ENCODE peak calls at places on chromosome 5, in four cellular contexts. One of them, this sample, is unnamed.
A peak's percentile ranks its signal among the peaks of the same experiment; 100 is the strongest.

GRCh38 chr5:151892393-151892792 is 32.3 kb downstream of the GLRA1 start:
- DNase-seq in upper lobe of right lung: no peak
- DNase-seq in A549: no peak
- DNase-seq in CD8-positive, alpha-beta T cell: no peak
- DNase-seq in this sample: no peak

GRCh38 chr5:76813982-76814562 is 4.8 kb upstream of the F2RL1 start:
- DNase-seq in upper lobe of right lung: no peak
- DNase-seq in CD8-positive, alpha-beta T cell: no peak
- DNase-seq in A549: peak; percentile 92
- DNase-seq in this sample: no peak

GRCh38 chr5:82349651-82350050 is 71.5 kb upstream of the RPS23 start:
- DNase-seq in CD8-positive, alpha-beta T cell: no peak
- DNase-seq in upper lobe of right lung: no peak
- DNase-seq in A549: peak; percentile 16
- DNase-seq in this sample: peak; percentile 73

GRCh38 chr5:163489055-163489744 is 16.2 kb upstream of the MAT2B start:
- DNase-seq in A549: peak; percentile 48
- DNase-seq in CD8-positive, alpha-beta T cell: no peak
- DNase-seq in upper lobe of right lung: no peak
- DNase-seq in this sample: peak; percentile 35

GRCh38 chr5:134048864-134049263 is 44.1 kb upstream of the VDAC1 start:
- DNase-seq in upper lobe of right lung: no peak
- DNase-seq in A549: no peak
- DNase-seq in CD8-positive, alpha-beta T cell: no peak
- DNase-seq in this sample: no peak

GRCh38 chr5:35026941-35027340 is 20.8 kb downstream of the AGXT2 start:
- DNase-seq in A549: no peak
- DNase-seq in CD8-positive, alpha-beta T cell: no peak
- DNase-seq in upper lobe of right lung: no peak
- DNase-seq in this sample: no peak

GRCh38 chr5:96016216-96016615 is 54.6 kb upstream of the ELL2 start:
- DNase-seq in CD8-positive, alpha-beta T cell: no peak
- DNase-seq in upper lobe of right lung: no peak
- DNase-seq in A549: no peak
- DNase-seq in this sample: no peak

GRCh38 chr5:140632366-140633080 is 452 bp downstream of the CD14 start:
- DNase-seq in CD8-positive, alpha-beta T cell: peak; percentile 33
- DNase-seq in upper lobe of right lung: peak; percentile 92
- DNase-seq in A549: no peak
- DNase-seq in this sample: peak; percentile 20

GRCh38 chr5:76406014-76406413 is 2.9 kb downstream of the IQGAP2 start:
- DNase-seq in CD8-positive, alpha-beta T cell: no peak
- DNase-seq in A549: no peak
- DNase-seq in upper lobe of right lung: no peak
- DNase-seq in this sample: no peak

GRCh38 chr5:109961755-109962154 is 272.0 kb downstream of the MAN2A1 start:
- DNase-seq in upper lobe of right lung: no peak
- DNase-seq in A549: no peak
- DNase-seq in CD8-positive, alpha-beta T cell: no peak
- DNase-seq in this sample: no peak

GRCh38 chr5:176444742-176445141 is 3.4 kb upstream of the FAF2 start:
- DNase-seq in upper lobe of right lung: no peak
- DNase-seq in CD8-positive, alpha-beta T cell: no peak
- DNase-seq in A549: no peak
- DNase-seq in this sample: no peak

GRCh38 chr5:176438959-176439757 is 9.0 kb upstream of the FAF2 start:
- DNase-seq in upper lobe of right lung: no peak
- DNase-seq in A549: peak; percentile 74
- DNase-seq in CD8-positive, alpha-beta T cell: no peak
- DNase-seq in this sample: no peak

GRCh38 chr5:176446884-176447537 is 1.2 kb upstream of the FAF2 start:
- DNase-seq in CD8-positive, alpha-beta T cell: no peak
- DNase-seq in upper lobe of right lung: no peak
- DNase-seq in A549: no peak
- DNase-seq in this sample: peak; percentile 14

GRCh38 chr5:176440932-176441706 is 7.1 kb upstream of the FAF2 start:
- DNase-seq in CD8-positive, alpha-beta T cell: no peak
- DNase-seq in upper lobe of right lung: no peak
- DNase-seq in A549: no peak
- DNase-seq in this sample: no peak

GRCh38 chr5:176441921-176442323 is 6.3 kb upstream of the FAF2 start:
- DNase-seq in CD8-positive, alpha-beta T cell: no peak
- DNase-seq in upper lobe of right lung: no peak
- DNase-seq in A549: no peak
- DNase-seq in this sample: no peak
- H3K4me1 ChIP-seq in CD8-positive, alpha-beta T cell: peaks cover 4% of the 10 kb centered on the region
- H3K4me1 ChIP-seq in upper lobe of right lung: peaks cover 4% of the 10 kb centered on the region
- H3K4me1 ChIP-seq in A549: peaks cover 17% of the 10 kb centered on the region
- H3K4me1 ChIP-seq in this sample: peaks cover under 1% of the 10 kb centered on the region

GRCh38 chr5:155076379-155076778 is 62.8 kb downstream of the KIF4B start:
- DNase-seq in A549: no peak
- DNase-seq in upper lobe of right lung: no peak
- DNase-seq in CD8-positive, alpha-beta T cell: no peak
- DNase-seq in this sample: no peak
- TF ChIP-seq CTCF in A549: no peak
- TF ChIP-seq CTCF in upper lobe of right lung: no peak
- TF ChIP-seq CTCF in CD8-positive, alpha-beta T cell: no peak
- TF ChIP-seq CTCF in this sample: no peak

GRCh38 chr5:178590924-178591423 is 781 bp upstream of the COL23A1 start:
- DNase-seq in A549: no peak
- DNase-seq in CD8-positive, alpha-beta T cell: no peak
- DNase-seq in upper lobe of right lung: no peak
- DNase-seq in this sample: no peak
- H3K4me3 ChIP-seq in A549: peak overlapping the region; percentile 36
- H3K4me3 ChIP-seq in CD8-positive, alpha-beta T cell: no peak overlapping the region
- H3K4me3 ChIP-seq in upper lobe of right lung: no peak overlapping the region
- H3K4me3 ChIP-seq in this sample: no peak overlapping the region

GRCh38 chr5:113234546-113234945 is 200.2 kb downstream of the TSSK1B start:
- DNase-seq in A549: no peak
- DNase-seq in upper lobe of right lung: no peak
- DNase-seq in CD8-positive, alpha-beta T cell: no peak
- DNase-seq in this sample: no peak

GRCh38 chr5:113232667-113233066 is 202.1 kb downstream of the TSSK1B start:
- DNase-seq in CD8-positive, alpha-beta T cell: no peak
- DNase-seq in upper lobe of right lung: no peak
- DNase-seq in A549: no peak
- DNase-seq in this sample: no peak

GRCh38 chr5:113232246-113232645 is 202.5 kb downstream of the TSSK1B start:
- DNase-seq in upper lobe of right lung: no peak
- DNase-seq in A549: no peak
- DNase-seq in CD8-positive, alpha-beta T cell: no peak
- DNase-seq in this sample: no peak

GRCh38 chr5:113231653-113232000 is 203.2 kb downstream of the TSSK1B start:
- DNase-seq in CD8-positive, alpha-beta T cell: no peak
- DNase-seq in A549: no peak
- DNase-seq in upper lobe of right lung: no peak
- DNase-seq in this sample: no peak

DNA sequence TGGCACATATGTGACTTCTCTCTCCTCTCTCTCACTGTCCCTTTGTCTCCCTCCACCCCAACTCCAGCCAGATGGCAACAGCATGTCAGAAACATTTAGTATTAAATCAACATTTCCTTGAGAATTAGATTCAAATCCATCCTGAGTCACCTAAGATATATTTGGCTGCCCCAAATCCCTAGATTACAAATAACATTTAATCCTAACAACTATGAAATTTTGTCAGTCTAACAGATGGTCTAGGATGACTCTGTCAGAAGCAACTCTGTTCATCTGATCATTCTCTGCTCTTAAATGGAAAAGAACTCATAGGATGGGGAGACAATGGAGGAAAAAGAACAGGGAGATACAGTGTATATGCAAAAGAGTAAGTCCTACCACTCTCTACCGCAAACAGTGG is 201.2 kb downstream of the TSSK1B start:
- DNase-seq in upper lobe of right lung: no peak
- DNase-seq in CD8-positive, alpha-beta T cell: no peak
- DNase-seq in A549: no peak
- DNase-seq in this sample: no peak
- H3K4me1 ChIP-seq in upper lobe of right lung: peaks cover 5% of the 10 kb centered on the region
- H3K4me1 ChIP-seq in CD8-positive, alpha-beta T cell: no peaks in the 10 kb centered on the region
- H3K4me1 ChIP-seq in A549: no peaks in the 10 kb centered on the region
- H3K4me1 ChIP-seq in this sample: peaks cover 16% of the 10 kb centered on the region

DNA sequence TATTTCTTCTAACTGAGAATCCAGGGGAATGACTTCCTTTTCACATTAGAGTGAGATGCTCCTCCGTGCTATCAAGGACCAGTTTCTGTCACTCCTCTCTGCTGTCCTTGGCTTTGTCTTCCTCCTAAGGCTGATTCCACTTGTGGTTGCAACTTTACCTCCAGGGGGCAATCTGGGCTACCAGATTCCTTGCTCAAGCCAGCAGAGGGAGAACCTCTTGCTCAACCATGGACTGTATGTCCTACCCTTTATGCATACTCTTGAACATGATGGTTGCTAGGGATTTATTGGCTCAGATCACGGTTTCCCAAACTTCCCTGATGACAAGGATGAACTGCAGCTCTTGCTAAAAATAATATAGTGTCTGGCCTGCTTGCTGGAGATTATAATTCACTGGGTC is 24.0 kb downstream of the NNT start:
- DNase-seq in A549: peak; percentile 81
- DNase-seq in upper lobe of right lung: no peak
- DNase-seq in CD8-positive, alpha-beta T cell: no peak
- DNase-seq in this sample: peak; percentile 60
- TF ChIP-seq CTCF in A549: peak; percentile 46
- TF ChIP-seq CTCF in upper lobe of right lung: peak; percentile 41
- TF ChIP-seq CTCF in CD8-positive, alpha-beta T cell: no peak
- TF ChIP-seq CTCF in this sample: peak; percentile 97

DNA sequence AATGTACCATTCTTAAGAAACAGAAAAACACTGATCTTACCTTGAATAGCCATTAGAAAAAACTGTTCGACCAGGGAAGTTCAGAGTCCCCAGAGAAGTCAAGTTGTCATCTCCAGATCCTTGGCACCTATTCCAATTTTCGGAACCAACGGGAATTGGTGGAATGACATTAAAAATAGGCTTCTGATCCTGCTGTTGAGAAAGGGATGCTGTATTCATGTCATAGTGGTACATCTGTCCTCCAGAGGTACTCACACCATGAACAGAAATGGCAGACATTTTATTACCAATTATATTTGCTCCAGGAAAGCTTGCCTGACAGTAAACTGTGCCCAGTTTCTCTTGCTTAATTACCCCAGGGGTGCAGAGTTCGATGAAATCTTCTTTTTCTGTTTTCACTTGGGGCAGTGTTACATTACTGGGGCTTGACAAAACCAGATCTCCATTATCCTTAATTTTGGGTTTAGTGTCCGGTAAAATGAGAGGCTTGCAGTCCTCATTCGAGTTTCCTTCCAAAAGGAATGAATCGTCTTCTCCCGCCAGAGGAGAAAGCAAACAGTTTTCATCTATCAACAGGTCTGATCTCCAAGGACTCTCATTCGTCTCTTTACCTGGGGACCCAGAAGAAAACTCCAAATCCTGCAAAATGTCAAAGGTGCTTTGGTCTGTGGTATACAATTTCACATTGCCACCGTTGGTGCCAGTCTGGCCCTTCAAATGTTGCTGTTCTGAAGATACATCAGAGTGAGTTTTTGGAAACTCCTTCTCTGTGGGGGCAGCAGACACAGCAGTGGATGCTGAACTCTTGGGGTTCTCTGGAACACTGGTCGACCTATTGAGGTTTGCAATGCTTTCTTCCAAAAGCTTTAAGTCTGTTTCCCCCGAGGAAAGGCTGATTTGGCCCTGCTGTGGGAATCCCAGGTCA is 3.6 kb downstream of the NR3C1 start:
- DNase-seq in upper lobe of right lung: no peak
- DNase-seq in A549: no peak
- DNase-seq in CD8-positive, alpha-beta T cell: no peak
- DNase-seq in this sample: no peak
- H3K4me3 ChIP-seq in upper lobe of right lung: peak overlapping the region; percentile 91
- H3K4me3 ChIP-seq in A549: peak overlapping the region; percentile 86
- H3K4me3 ChIP-seq in CD8-positive, alpha-beta T cell: peak overlapping the region; percentile 35
- H3K4me3 ChIP-seq in this sample: no peak overlapping the region

GRCh38 chr5:68231414-68232076 is 16.0 kb downstream of the PIK3R1 start:
- DNase-seq in A549: no peak
- DNase-seq in upper lobe of right lung: no peak
- DNase-seq in CD8-positive, alpha-beta T cell: no peak
- DNase-seq in this sample: no peak
- H3K4me1 ChIP-seq in A549: no peaks in the 10 kb centered on the region
- H3K4me1 ChIP-seq in upper lobe of right lung: peaks cover 29% of the 10 kb centered on the region
- H3K4me1 ChIP-seq in CD8-positive, alpha-beta T cell: peaks cover 52% of the 10 kb centered on the region
- H3K4me1 ChIP-seq in this sample: peaks cover 13% of the 10 kb centered on the region

GRCh38 chr5:150513375-150514309 is 5.7 kb downstream of the NDST1 start:
- DNase-seq in A549: peak; percentile 62
- DNase-seq in upper lobe of right lung: no peak
- DNase-seq in CD8-positive, alpha-beta T cell: no peak
- DNase-seq in this sample: peak; percentile 41
- TF ChIP-seq CTCF in A549: no peak
- TF ChIP-seq CTCF in upper lobe of right lung: peak; percentile 17
- TF ChIP-seq CTCF in CD8-positive, alpha-beta T cell: no peak
- TF ChIP-seq CTCF in this sample: peak; percentile 35

GRCh38 chr5:160466889-160467554 is 45.4 kb downstream of the PTTG1 start:
- DNase-seq in upper lobe of right lung: no peak
- DNase-seq in CD8-positive, alpha-beta T cell: no peak
- DNase-seq in A549: peak; percentile 3
- DNase-seq in this sample: no peak
- H3K4me3 ChIP-seq in upper lobe of right lung: no peak overlapping the region
- H3K4me3 ChIP-seq in CD8-positive, alpha-beta T cell: peak overlapping the region; percentile 70
- H3K4me3 ChIP-seq in A549: no peak overlapping the region
- H3K4me3 ChIP-seq in this sample: no peak overlapping the region

This sample was measured in BE2C.